ENCODE peak calls at places on chromosomes 1 and 21, in six cellular contexts. One of them, this sample, is unnamed.

GRCh38 chr1:111217183-111217910 is 10.2 kb upstream of the CHI3L2 start:
- DNase-seq in adrenal gland: no peak
- DNase-seq in left ventricle myocardium inferior: no peak
- DNase-seq in heart left ventricle: no peak
- DNase-seq in GM23338: no peak
- DNase-seq in CD8-positive, alpha-beta T cell: no peak
- DNase-seq in this sample: no peak

GRCh38 chr1:228988655-228989054 is 253.4 kb downstream of the RHOU start:
- DNase-seq in CD8-positive, alpha-beta T cell: no peak
- DNase-seq in GM23338: no peak
- DNase-seq in left ventricle myocardium inferior: no peak
- DNase-seq in heart left ventricle: no peak
- DNase-seq in adrenal gland: no peak
- DNase-seq in this sample: no peak

GRCh38 chr1:18819211-18819610 is 40.2 kb downstream of the TAS1R2 start:
- DNase-seq in CD8-positive, alpha-beta T cell: no peak
- DNase-seq in heart left ventricle: no peak
- DNase-seq in GM23338: no peak
- DNase-seq in left ventricle myocardium inferior: no peak
- DNase-seq in adrenal gland: no peak
- DNase-seq in this sample: no peak

GRCh38 chr1:3290915-3291314 is 163.6 kb upstream of the ARHGEF16 start:
- DNase-seq in heart left ventricle: no peak
- DNase-seq in GM23338: no peak
- DNase-seq in adrenal gland: no peak
- DNase-seq in CD8-positive, alpha-beta T cell: no peak
- DNase-seq in left ventricle myocardium inferior: no peak
- DNase-seq in this sample: no peak

GRCh38 chr1:172928412-172928811 is 122.3 kb downstream of the TNFSF18 start:
- DNase-seq in adrenal gland: no peak
- DNase-seq in CD8-positive, alpha-beta T cell: no peak
- DNase-seq in heart left ventricle: no peak
- DNase-seq in left ventricle myocardium inferior: no peak
- DNase-seq in GM23338: no peak
- DNase-seq in this sample: peak; percentile 38

GRCh38 chr1:25550155-25550506 is 6.7 kb downstream of the LDLRAP1 start:
- DNase-seq in left ventricle myocardium inferior: no peak
- DNase-seq in CD8-positive, alpha-beta T cell: no peak
- DNase-seq in GM23338: no peak
- DNase-seq in adrenal gland: no peak
- DNase-seq in heart left ventricle: peak; percentile 37
- DNase-seq in this sample: no peak

GRCh38 chr21:33020558-33021100 is 5.1 kb upstream of the OLIG2 start:
- DNase-seq in heart left ventricle: no peak
- DNase-seq in CD8-positive, alpha-beta T cell: no peak
- DNase-seq in GM23338: no peak
- DNase-seq in left ventricle myocardium inferior: no peak
- DNase-seq in adrenal gland: no peak
- DNase-seq in this sample: no peak

GRCh38 chr1:226335653-226336052 is 26.7 kb upstream of the LIN9 start:
- DNase-seq in GM23338: no peak
- DNase-seq in CD8-positive, alpha-beta T cell: no peak
- DNase-seq in left ventricle myocardium inferior: no peak
- DNase-seq in heart left ventricle: no peak
- DNase-seq in adrenal gland: no peak
- DNase-seq in this sample: no peak

GRCh38 chr1:107093385-107093784 is 36.9 kb downstream of the PRMT6 start:
- DNase-seq in GM23338: no peak
- DNase-seq in left ventricle myocardium inferior: no peak
- DNase-seq in heart left ventricle: no peak
- DNase-seq in adrenal gland: no peak
- DNase-seq in CD8-positive, alpha-beta T cell: no peak
- DNase-seq in this sample: no peak

GRCh38 chr1:234612352-234613127 is 2.6 kb upstream of the IRF2BP2 start:
- DNase-seq in left ventricle myocardium inferior: peak; percentile 89
- DNase-seq in heart left ventricle: peak; percentile 90
- DNase-seq in adrenal gland: peak; percentile 96
- DNase-seq in CD8-positive, alpha-beta T cell: peak; percentile 54
- DNase-seq in GM23338: peak; percentile 57
- DNase-seq in this sample: peak; percentile 93

GRCh38 chr21:31235671-31236450 is 108.2 kb downstream of the TIAM1 start:
- DNase-seq in heart left ventricle: no peak
- DNase-seq in adrenal gland: no peak
- DNase-seq in left ventricle myocardium inferior: no peak
- DNase-seq in CD8-positive, alpha-beta T cell: no peak
- DNase-seq in GM23338: no peak
- DNase-seq in this sample: no peak

GRCh38 chr21:39314155-39315027 is 959 bp upstream of the BRWD1 start:
- DNase-seq in left ventricle myocardium inferior: peak; percentile 45
- DNase-seq in heart left ventricle: peak; percentile 77
- DNase-seq in adrenal gland: peak; percentile 58
- DNase-seq in GM23338: peak; percentile 75
- DNase-seq in CD8-positive, alpha-beta T cell: peak; percentile 21
- DNase-seq in this sample: peak; percentile 27

GRCh38 chr1:203607169-203607873 is 19.3 kb upstream of the ATP2B4 start:
- DNase-seq in GM23338: no peak
- DNase-seq in left ventricle myocardium inferior: peak; percentile 41
- DNase-seq in heart left ventricle: peak; percentile 73
- DNase-seq in CD8-positive, alpha-beta T cell: no peak
- DNase-seq in adrenal gland: peak; percentile 96
- DNase-seq in this sample: peak; percentile 65

GRCh38 chr1:154358519-154358918 is 33.2 kb downstream of the ATP8B2 start:
- DNase-seq in GM23338: no peak
- DNase-seq in CD8-positive, alpha-beta T cell: no peak
- DNase-seq in heart left ventricle: no peak
- DNase-seq in adrenal gland: no peak
- DNase-seq in left ventricle myocardium inferior: no peak
- DNase-seq in this sample: no peak

GRCh38 chr21:43188712-43189151 is 19.9 kb downstream of the CRYAA start:
- DNase-seq in left ventricle myocardium inferior: no peak
- DNase-seq in heart left ventricle: peak; percentile 58
- DNase-seq in adrenal gland: peak; percentile 45
- DNase-seq in GM23338: no peak
- DNase-seq in CD8-positive, alpha-beta T cell: no peak
- DNase-seq in this sample: no peak

GRCh38 chr1:63322248-63322943 is at the start of gene FOXD3:
- DNase-seq in GM23338: peak; percentile 95
- DNase-seq in CD8-positive, alpha-beta T cell: no peak
- DNase-seq in heart left ventricle: no peak
- DNase-seq in left ventricle myocardium inferior: peak; percentile 52
- DNase-seq in adrenal gland: peak; percentile 49
- DNase-seq in this sample: peak; percentile 41

GRCh38 chr1:28339551-28339950 is 10.7 kb downstream of the MED18 start:
- DNase-seq in adrenal gland: no peak
- DNase-seq in GM23338: no peak
- DNase-seq in heart left ventricle: no peak
- DNase-seq in CD8-positive, alpha-beta T cell: no peak
- DNase-seq in left ventricle myocardium inferior: no peak
- DNase-seq in this sample: no peak

GRCh38 chr1:173903827-173904226 is 13.3 kb downstream of the SERPINC1 start:
- DNase-seq in heart left ventricle: no peak
- DNase-seq in adrenal gland: no peak
- DNase-seq in left ventricle myocardium inferior: no peak
- DNase-seq in GM23338: no peak
- DNase-seq in CD8-positive, alpha-beta T cell: no peak
- DNase-seq in this sample: no peak

GRCh38 chr1:58607391-58607790 is 30.3 kb upstream of the TACSTD2 start:
- DNase-seq in left ventricle myocardium inferior: no peak
- DNase-seq in GM23338: no peak
- DNase-seq in heart left ventricle: no peak
- DNase-seq in CD8-positive, alpha-beta T cell: no peak
- DNase-seq in adrenal gland: no peak
- DNase-seq in this sample: no peak

GRCh38 chr1:165815725-165816124 is 11.7 kb upstream of the UCK2 start:
- DNase-seq in GM23338: peak; percentile 9
- DNase-seq in CD8-positive, alpha-beta T cell: no peak
- DNase-seq in heart left ventricle: no peak
- DNase-seq in adrenal gland: no peak
- DNase-seq in left ventricle myocardium inferior: no peak
- DNase-seq in this sample: no peak

GRCh38 chr1:228170666-228171065 is 5.1 kb downstream of the IBA57 start:
- DNase-seq in adrenal gland: no peak
- DNase-seq in GM23338: no peak
- DNase-seq in CD8-positive, alpha-beta T cell: no peak
- DNase-seq in heart left ventricle: no peak
- DNase-seq in left ventricle myocardium inferior: no peak
- DNase-seq in this sample: no peak

GRCh38 chr21:45020629-45021427 is 53.6 kb upstream of the ADARB1 start:
- DNase-seq in GM23338: no peak
- DNase-seq in left ventricle myocardium inferior: peak; percentile 19
- DNase-seq in adrenal gland: no peak
- DNase-seq in CD8-positive, alpha-beta T cell: no peak
- DNase-seq in heart left ventricle: peak; percentile 48
- DNase-seq in this sample: no peak

DNA sequence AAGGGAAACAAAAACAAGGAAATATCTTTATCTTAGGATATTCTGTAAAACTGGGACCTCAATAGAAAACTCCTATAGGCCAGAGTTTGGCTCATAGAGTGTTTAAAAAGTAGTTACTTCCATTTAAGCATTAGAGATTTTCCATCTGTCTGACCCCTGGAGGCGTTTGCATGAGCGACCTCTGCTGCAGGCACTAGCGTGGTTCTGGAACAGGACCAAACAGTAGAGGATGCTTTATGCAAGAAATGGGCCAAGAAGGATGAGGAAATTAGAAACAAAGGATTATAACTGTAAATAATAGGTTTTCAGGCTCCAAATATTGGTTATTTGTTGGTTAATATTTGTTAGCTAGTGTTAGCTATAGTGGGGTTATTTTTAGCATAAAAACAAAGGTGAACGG is 5.7 kb downstream of the ZBTB40 start:
- DNase-seq in GM23338: no peak
- DNase-seq in left ventricle myocardium inferior: no peak
- DNase-seq in adrenal gland: no peak
- DNase-seq in CD8-positive, alpha-beta T cell: no peak
- DNase-seq in heart left ventricle: no peak
- DNase-seq in this sample: no peak
- TF ChIP-seq CTCF in GM23338: no peak
- TF ChIP-seq CTCF in left ventricle myocardium inferior: peak; percentile 17
- TF ChIP-seq CTCF in adrenal gland: no peak
- TF ChIP-seq CTCF in CD8-positive, alpha-beta T cell: no peak
- TF ChIP-seq CTCF in heart left ventricle: no peak
- TF ChIP-seq CTCF in this sample: no peak

GRCh38 chr1:183584155-183584554 is 6.1 kb downstream of the NCF2 start:
- DNase-seq in heart left ventricle: no peak
- DNase-seq in GM23338: no peak
- DNase-seq in CD8-positive, alpha-beta T cell: no peak
- DNase-seq in adrenal gland: no peak
- DNase-seq in left ventricle myocardium inferior: no peak
- DNase-seq in this sample: no peak
- H3K27ac ChIP-seq in heart left ventricle: peak overlapping the region; percentile 65
- H3K27ac ChIP-seq in GM23338: no peak overlapping the region
- H3K27ac ChIP-seq in CD8-positive, alpha-beta T cell: no peak overlapping the region
- H3K27ac ChIP-seq in adrenal gland: no peak overlapping the region
- H3K27ac ChIP-seq in left ventricle myocardium inferior: no peak overlapping the region
- H3K27ac ChIP-seq in this sample: no peak overlapping the region

DNA sequence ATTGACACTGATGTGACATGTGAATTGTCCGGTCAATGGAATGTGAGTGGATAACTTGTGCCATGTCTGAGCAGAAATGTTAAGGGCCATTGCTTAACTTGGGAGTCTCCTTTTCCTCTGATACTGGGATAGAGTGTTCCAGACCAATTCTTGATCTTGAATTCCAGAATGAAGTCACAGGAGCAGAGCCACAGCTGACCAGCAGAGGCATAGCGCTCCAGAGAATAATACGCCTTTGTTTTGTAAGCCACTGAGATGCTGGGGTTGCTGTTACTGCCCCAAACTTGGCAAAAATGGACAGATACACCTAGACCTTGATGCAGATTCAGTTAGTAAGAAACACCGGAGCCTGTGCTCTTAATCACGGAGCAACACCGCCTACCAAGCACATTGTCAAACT is 6.3 kb downstream of the KCNJ6 start:
- DNase-seq in left ventricle myocardium inferior: no peak
- DNase-seq in CD8-positive, alpha-beta T cell: no peak
- DNase-seq in heart left ventricle: no peak
- DNase-seq in GM23338: peak; percentile 34
- DNase-seq in adrenal gland: no peak
- DNase-seq in this sample: no peak
- TF ChIP-seq CTCF in left ventricle myocardium inferior: no peak
- TF ChIP-seq CTCF in CD8-positive, alpha-beta T cell: no peak
- TF ChIP-seq CTCF in heart left ventricle: no peak
- TF ChIP-seq CTCF in GM23338: peak; percentile 24
- TF ChIP-seq CTCF in adrenal gland: no peak
- TF ChIP-seq CTCF in this sample: no peak

DNA sequence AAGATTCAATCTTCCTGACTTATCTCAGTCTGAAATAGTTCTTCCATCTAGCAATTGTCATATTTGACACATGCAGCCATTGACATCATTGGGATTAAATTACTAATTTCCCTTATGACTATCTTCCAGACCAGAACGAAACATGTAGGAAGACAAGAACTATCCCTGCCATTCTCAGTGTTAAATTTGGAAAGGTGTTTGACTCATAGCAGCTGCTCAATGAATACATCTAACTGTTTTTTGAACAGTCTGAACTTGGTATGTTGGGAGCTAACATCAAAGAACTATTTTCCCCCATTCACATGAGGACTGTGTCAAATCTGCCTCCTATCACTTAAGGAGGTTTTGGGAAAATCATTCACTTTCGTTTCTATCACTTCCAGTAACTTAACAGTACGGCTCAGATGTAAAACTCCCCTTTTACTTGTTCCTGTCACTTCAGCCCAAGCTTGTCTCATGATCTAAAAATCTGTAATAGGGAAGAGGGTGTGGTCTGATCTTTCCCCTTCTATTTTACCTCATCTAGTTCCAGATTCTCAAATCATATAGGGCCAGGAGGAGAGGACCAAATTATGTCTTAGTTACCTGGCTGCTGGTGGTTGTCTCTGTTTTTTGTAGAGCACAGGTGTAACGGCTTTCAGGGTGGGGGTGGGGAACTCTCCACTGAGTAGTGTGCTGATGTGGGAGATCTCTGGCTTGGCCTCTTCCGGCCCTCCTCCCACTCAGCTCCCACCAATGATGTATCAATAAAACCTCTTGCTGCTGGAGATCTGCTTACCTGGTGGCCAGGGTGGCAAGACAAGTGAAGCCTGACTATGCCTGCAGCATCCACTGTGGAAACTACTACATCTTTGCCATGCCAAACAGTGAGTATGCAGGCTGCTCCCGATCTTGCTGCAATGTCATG is 26.2 kb upstream of the SLAMF1 start:
- DNase-seq in left ventricle myocardium inferior: no peak
- DNase-seq in GM23338: peak; percentile 12
- DNase-seq in heart left ventricle: no peak
- DNase-seq in adrenal gland: no peak
- DNase-seq in CD8-positive, alpha-beta T cell: no peak
- DNase-seq in this sample: no peak
- H3K27ac ChIP-seq in left ventricle myocardium inferior: no peak overlapping the region
- H3K27ac ChIP-seq in GM23338: peak overlapping the region; percentile 78
- H3K27ac ChIP-seq in heart left ventricle: peak overlapping the region; percentile 50
- H3K27ac ChIP-seq in adrenal gland: no peak overlapping the region
- H3K27ac ChIP-seq in CD8-positive, alpha-beta T cell: no peak overlapping the region
- H3K27ac ChIP-seq in this sample: no peak overlapping the region

This sample was measured in RWPE1.